ENCODE peak calls at places on chromosomes 16 and 17, in nine cellular contexts. One of them, this sample, is unnamed.

GRCh38 chr17:15930426-15930825 is 14.5 kb upstream of the ADORA2B start:
- DNase-seq in RPMI8226: no peak
- DNase-seq in small intestine: no peak
- DNase-seq in KBM-7: no peak
- DNase-seq in EL: no peak
- DNase-seq in OCI-M1: no peak
- DNase-seq in uterus: no peak
- DNase-seq in T-helper 1 cell: no peak
- DNase-seq in non-pigmented ciliary epithelial cell: no peak
- DNase-seq in this sample: no peak

GRCh38 chr16:10906914-10907756 is 30.1 kb downstream of the CIITA start:
- DNase-seq in RPMI8226: no peak
- DNase-seq in small intestine: no peak
- DNase-seq in KBM-7: no peak
- DNase-seq in EL: no peak
- DNase-seq in OCI-M1: no peak
- DNase-seq in uterus: no peak
- DNase-seq in T-helper 1 cell: no peak
- DNase-seq in non-pigmented ciliary epithelial cell: no peak
- DNase-seq in this sample: no peak

GRCh38 chr16:47905771-47906170 is 250.0 kb downstream of the ABCC12 start:
- DNase-seq in RPMI8226: no peak
- DNase-seq in small intestine: no peak
- DNase-seq in KBM-7: no peak
- DNase-seq in EL: peak; percentile 92
- DNase-seq in OCI-M1: no peak
- DNase-seq in uterus: no peak
- DNase-seq in T-helper 1 cell: no peak
- DNase-seq in non-pigmented ciliary epithelial cell: no peak
- DNase-seq in this sample: no peak

GRCh38 chr16:86398622-86399021 is 111.7 kb upstream of the FOXF1 start:
- DNase-seq in RPMI8226: no peak
- DNase-seq in small intestine: no peak
- DNase-seq in KBM-7: no peak
- DNase-seq in EL: peak; percentile 56
- DNase-seq in OCI-M1: no peak
- DNase-seq in uterus: no peak
- DNase-seq in T-helper 1 cell: no peak
- DNase-seq in non-pigmented ciliary epithelial cell: peak; percentile 54
- DNase-seq in this sample: no peak

GRCh38 chr17:15945493-15946209 is 721 bp downstream of the ADORA2B start:
- DNase-seq in RPMI8226: no peak
- DNase-seq in small intestine: no peak
- DNase-seq in KBM-7: no peak
- DNase-seq in EL: peak; percentile 37
- DNase-seq in OCI-M1: peak; percentile 46
- DNase-seq in uterus: no peak
- DNase-seq in T-helper 1 cell: no peak
- DNase-seq in non-pigmented ciliary epithelial cell: no peak
- DNase-seq in this sample: no peak

GRCh38 chr17:44917456-44917855 is 2.2 kb upstream of the GFAP start:
- DNase-seq in RPMI8226: no peak
- DNase-seq in small intestine: no peak
- DNase-seq in KBM-7: no peak
- DNase-seq in EL: no peak
- DNase-seq in OCI-M1: no peak
- DNase-seq in uterus: no peak
- DNase-seq in T-helper 1 cell: no peak
- DNase-seq in non-pigmented ciliary epithelial cell: no peak
- DNase-seq in this sample: no peak

GRCh38 chr17:18258356-18259038 is at the start of gene FLII:
- DNase-seq in RPMI8226: peak; percentile 76
- DNase-seq in small intestine: peak; percentile 72
- DNase-seq in KBM-7: peak; percentile 51
- DNase-seq in EL: peak; percentile 70
- DNase-seq in OCI-M1: peak; percentile 69
- DNase-seq in uterus: peak; percentile 52
- DNase-seq in T-helper 1 cell: peak; percentile 33
- DNase-seq in non-pigmented ciliary epithelial cell: no peak
- DNase-seq in this sample: peak; percentile 54

GRCh38 chr16:35598696-35599332 is 2139.4 kb downstream of the TP53TG3F start:
- DNase-seq in RPMI8226: peak; percentile 83
- DNase-seq in small intestine: peak; percentile 32
- DNase-seq in KBM-7: peak; percentile 35
- DNase-seq in EL: no peak
- DNase-seq in OCI-M1: peak; percentile 60
- DNase-seq in uterus: no peak
- DNase-seq in T-helper 1 cell: no peak
- DNase-seq in non-pigmented ciliary epithelial cell: no peak
- DNase-seq in this sample: no peak

GRCh38 chr16:8741636-8742427 is 55.6 kb downstream of the TMEM186 start:
- DNase-seq in RPMI8226: no peak
- DNase-seq in small intestine: no peak
- DNase-seq in KBM-7: no peak
- DNase-seq in EL: no peak
- DNase-seq in OCI-M1: no peak
- DNase-seq in uterus: no peak
- DNase-seq in T-helper 1 cell: no peak
- DNase-seq in non-pigmented ciliary epithelial cell: no peak
- DNase-seq in this sample: no peak

GRCh38 chr16:53433930-53434435 is 288 bp upstream of the RBL2 start:
- DNase-seq in RPMI8226: no peak
- DNase-seq in small intestine: peak; percentile 84
- DNase-seq in KBM-7: no peak
- DNase-seq in EL: peak; percentile 76
- DNase-seq in OCI-M1: no peak
- DNase-seq in uterus: no peak
- DNase-seq in T-helper 1 cell: no peak
- DNase-seq in non-pigmented ciliary epithelial cell: no peak
- DNase-seq in this sample: peak; percentile 88

GRCh38 chr17:42537156-42537805 is 1.2 kb downstream of the NAGLU start:
- DNase-seq in RPMI8226: no peak
- DNase-seq in small intestine: no peak
- DNase-seq in KBM-7: no peak
- DNase-seq in EL: no peak
- DNase-seq in OCI-M1: no peak
- DNase-seq in uterus: no peak
- DNase-seq in T-helper 1 cell: no peak
- DNase-seq in non-pigmented ciliary epithelial cell: no peak
- DNase-seq in this sample: no peak